ENCODE peak calls at places on chromosomes 4 and X, in six cellular contexts. One of them, this sample, is unnamed. For H3K4me1 and H3K27me3, the result is how much of the 10 kb centered on the place peaks cover.

GRCh38 chrX:107272431-107272921 is 66.1 kb downstream of the DNAAF6 start:
- DNase-seq in heart right ventricle: no peak
- DNase-seq in IMR-90: no peak
- DNase-seq in cardiac muscle cell: no peak
- DNase-seq in CD8-positive, alpha-beta memory T cell: no peak
- DNase-seq in pancreas: no peak
- DNase-seq in this sample: no peak

GRCh38 chr4:3041192-3042142 is 32.9 kb downstream of the HTT-AS start:
- DNase-seq in CD8-positive, alpha-beta memory T cell: peak
- DNase-seq in IMR-90: peak
- DNase-seq in heart right ventricle: peak
- DNase-seq in pancreas: no peak
- DNase-seq in cardiac muscle cell: peak
- DNase-seq in this sample: peak

GRCh38 chr4:80539190-80539589 is 203.7 kb downstream of the CFAP299 start:
- DNase-seq in IMR-90: no peak
- DNase-seq in CD8-positive, alpha-beta memory T cell: no peak
- DNase-seq in pancreas: no peak
- DNase-seq in cardiac muscle cell: no peak
- DNase-seq in heart right ventricle: no peak
- DNase-seq in this sample: no peak

GRCh38 chrX:129495941-129496340 is 27.3 kb downstream of the SMARCA1 start:
- DNase-seq in pancreas: no peak
- DNase-seq in heart right ventricle: no peak
- DNase-seq in CD8-positive, alpha-beta memory T cell: no peak
- DNase-seq in IMR-90: peak
- DNase-seq in cardiac muscle cell: no peak
- DNase-seq in this sample: no peak

GRCh38 chrX:115460565-115460888 is 100.4 kb upstream of the PLS3 start:
- DNase-seq in heart right ventricle: peak
- DNase-seq in IMR-90: peak
- DNase-seq in cardiac muscle cell: peak
- DNase-seq in CD8-positive, alpha-beta memory T cell: no peak
- DNase-seq in pancreas: no peak
- DNase-seq in this sample: no peak

GRCh38 chrX:153539979-153540358 is 22.5 kb downstream of the ATP2B3 start:
- DNase-seq in heart right ventricle: no peak
- DNase-seq in CD8-positive, alpha-beta memory T cell: no peak
- DNase-seq in pancreas: no peak
- DNase-seq in IMR-90: no peak
- DNase-seq in cardiac muscle cell: no peak
- DNase-seq in this sample: no peak

GRCh38 chrX:153681175-153681574 is 6.6 kb upstream of the SLC6A8 start:
- DNase-seq in CD8-positive, alpha-beta memory T cell: no peak
- DNase-seq in pancreas: no peak
- DNase-seq in heart right ventricle: no peak
- DNase-seq in cardiac muscle cell: no peak
- DNase-seq in IMR-90: no peak
- DNase-seq in this sample: peak

GRCh38 chrX:39813631-39814246 is 284.0 kb downstream of the BCOR start:
- DNase-seq in heart right ventricle: peak
- DNase-seq in pancreas: peak
- DNase-seq in IMR-90: peak
- DNase-seq in CD8-positive, alpha-beta memory T cell: no peak
- DNase-seq in cardiac muscle cell: peak
- DNase-seq in this sample: no peak

GRCh38 chr4:78288327-78288726 is 231.2 kb downstream of the FRAS1 start:
- DNase-seq in cardiac muscle cell: peak
- DNase-seq in heart right ventricle: no peak
- DNase-seq in CD8-positive, alpha-beta memory T cell: no peak
- DNase-seq in pancreas: no peak
- DNase-seq in IMR-90: no peak
- DNase-seq in this sample: no peak

GRCh38 chr4:150176559-150176958 is 98.3 kb downstream of the DCLK2 start:
- DNase-seq in cardiac muscle cell: peak
- DNase-seq in pancreas: no peak
- DNase-seq in CD8-positive, alpha-beta memory T cell: no peak
- DNase-seq in IMR-90: peak
- DNase-seq in heart right ventricle: peak
- DNase-seq in this sample: no peak

GRCh38 chr4:27973056-27973455 is 1112.4 kb downstream of the STIM2 start:
- DNase-seq in IMR-90: no peak
- DNase-seq in cardiac muscle cell: no peak
- DNase-seq in pancreas: no peak
- DNase-seq in CD8-positive, alpha-beta memory T cell: no peak
- DNase-seq in heart right ventricle: no peak
- DNase-seq in this sample: no peak

GRCh38 chr4:155608231-155608885 is 58.3 kb upstream of the GUCY1A1 start:
- DNase-seq in cardiac muscle cell: peak
- DNase-seq in IMR-90: peak
- DNase-seq in CD8-positive, alpha-beta memory T cell: no peak
- DNase-seq in heart right ventricle: peak
- DNase-seq in pancreas: no peak
- DNase-seq in this sample: no peak

GRCh38 chr4:184808719-184809062 is 17.1 kb downstream of the ACSL1 start:
- DNase-seq in CD8-positive, alpha-beta memory T cell: no peak
- DNase-seq in cardiac muscle cell: no peak
- DNase-seq in IMR-90: peak
- DNase-seq in heart right ventricle: no peak
- DNase-seq in pancreas: no peak
- DNase-seq in this sample: no peak

GRCh38 chr4:184806246-184806550 is 19.6 kb downstream of the ACSL1 start:
- DNase-seq in cardiac muscle cell: no peak
- DNase-seq in CD8-positive, alpha-beta memory T cell: no peak
- DNase-seq in pancreas: no peak
- DNase-seq in IMR-90: no peak
- DNase-seq in heart right ventricle: no peak
- DNase-seq in this sample: no peak

GRCh38 chr4:184806711-184807110 is 19.1 kb downstream of the ACSL1 start:
- DNase-seq in pancreas: no peak
- DNase-seq in CD8-positive, alpha-beta memory T cell: no peak
- DNase-seq in cardiac muscle cell: no peak
- DNase-seq in IMR-90: no peak
- DNase-seq in heart right ventricle: no peak
- DNase-seq in this sample: no peak

GRCh38 chr4:184807261-184807660 is 18.5 kb downstream of the ACSL1 start:
- DNase-seq in pancreas: no peak
- DNase-seq in IMR-90: no peak
- DNase-seq in cardiac muscle cell: no peak
- DNase-seq in CD8-positive, alpha-beta memory T cell: no peak
- DNase-seq in heart right ventricle: no peak
- DNase-seq in this sample: peak

DNA sequence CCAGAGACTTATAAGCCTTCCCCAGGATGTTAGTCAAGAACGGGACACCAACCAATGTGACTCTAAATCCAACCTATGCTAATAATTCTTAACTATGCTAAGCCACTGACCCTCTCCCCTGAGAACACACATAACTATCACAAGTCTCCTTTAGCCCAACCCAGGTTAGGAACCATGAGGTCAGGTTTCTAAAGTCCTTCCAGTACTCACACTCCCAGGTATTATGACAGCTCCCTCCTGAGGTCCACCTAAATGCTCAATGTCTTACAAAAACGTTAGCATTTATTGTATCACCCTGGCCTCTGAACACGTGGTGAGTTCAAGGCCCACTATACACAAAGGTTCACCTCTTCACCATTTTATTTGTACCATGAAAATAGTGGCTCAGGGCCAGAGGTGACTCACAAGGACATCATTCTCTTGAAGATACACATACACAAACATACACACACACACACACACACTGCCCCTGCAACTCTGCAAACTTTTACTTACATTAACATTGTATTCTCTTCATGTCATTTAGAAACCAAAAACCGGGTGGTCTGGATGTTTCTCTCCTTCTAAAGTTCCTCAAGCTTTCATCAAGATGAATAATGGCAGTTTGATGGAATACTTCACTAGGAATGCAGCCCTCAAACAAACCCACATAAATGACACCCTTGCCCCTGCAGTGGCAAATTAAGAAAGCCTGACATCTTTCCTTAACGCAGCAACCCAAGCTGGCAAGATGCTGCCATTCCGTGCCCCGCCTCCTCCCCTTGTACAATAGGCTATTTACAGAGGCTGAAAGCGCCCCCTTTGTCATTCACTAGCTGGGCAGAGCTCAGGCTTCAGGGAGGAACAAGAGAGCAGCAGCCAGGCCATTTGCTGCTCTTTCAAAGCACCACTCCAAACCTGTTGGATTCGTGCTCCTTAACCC is 17.7 kb downstream of the ACSL1 start:
- DNase-seq in CD8-positive, alpha-beta memory T cell: no peak
- DNase-seq in IMR-90: peak
- DNase-seq in heart right ventricle: peak
- DNase-seq in cardiac muscle cell: peak
- DNase-seq in pancreas: no peak
- DNase-seq in this sample: no peak
- H3K4me1 ChIP-seq in CD8-positive, alpha-beta memory T cell: under half
- H3K4me1 ChIP-seq in IMR-90: under half
- H3K4me1 ChIP-seq in heart right ventricle: under half
- H3K4me1 ChIP-seq in cardiac muscle cell: under half
- H3K4me1 ChIP-seq in pancreas: under half
- H3K4me1 ChIP-seq in this sample: under half

GRCh38 chr4:6194458-6195195 is 5.7 kb downstream of the JAKMIP1 start:
- DNase-seq in heart right ventricle: no peak
- DNase-seq in CD8-positive, alpha-beta memory T cell: no peak
- DNase-seq in cardiac muscle cell: no peak
- DNase-seq in IMR-90: no peak
- DNase-seq in pancreas: no peak
- DNase-seq in this sample: no peak

GRCh38 chr4:6195602-6196319 is 4.6 kb downstream of the JAKMIP1 start:
- DNase-seq in IMR-90: no peak
- DNase-seq in cardiac muscle cell: no peak
- DNase-seq in pancreas: no peak
- DNase-seq in CD8-positive, alpha-beta memory T cell: no peak
- DNase-seq in heart right ventricle: no peak
- DNase-seq in this sample: peak

GRCh38 chr4:6196871-6197270 is 3.5 kb downstream of the JAKMIP1 start:
- DNase-seq in IMR-90: no peak
- DNase-seq in heart right ventricle: no peak
- DNase-seq in pancreas: no peak
- DNase-seq in cardiac muscle cell: no peak
- DNase-seq in CD8-positive, alpha-beta memory T cell: no peak
- DNase-seq in this sample: peak

GRCh38 chr4:6197433-6198174 is 2.7 kb downstream of the JAKMIP1 start:
- DNase-seq in IMR-90: no peak
- DNase-seq in cardiac muscle cell: no peak
- DNase-seq in heart right ventricle: no peak
- DNase-seq in pancreas: no peak
- DNase-seq in CD8-positive, alpha-beta memory T cell: no peak
- DNase-seq in this sample: no peak

DNA sequence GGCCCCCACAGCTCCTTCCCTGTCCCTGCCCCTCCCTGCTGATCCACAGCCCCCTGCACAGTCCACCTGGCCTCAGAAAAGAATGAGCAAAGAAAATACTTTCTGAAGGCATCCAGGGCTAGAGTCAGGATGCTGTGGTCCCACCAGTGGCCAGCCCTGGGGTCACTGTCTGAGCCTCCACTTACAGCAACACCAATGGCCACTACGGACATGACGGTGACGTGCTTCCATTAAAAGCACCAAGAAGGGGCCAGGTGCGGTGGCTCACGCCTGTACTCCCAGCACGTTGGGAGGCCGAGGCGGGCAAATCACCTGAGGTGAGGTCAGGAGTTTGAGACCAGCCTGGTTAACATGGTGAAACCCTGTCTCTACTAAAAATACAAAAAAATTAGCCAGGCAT is 4.0 kb downstream of the JAKMIP1 start:
- DNase-seq in pancreas: no peak
- DNase-seq in cardiac muscle cell: no peak
- DNase-seq in CD8-positive, alpha-beta memory T cell: no peak
- DNase-seq in IMR-90: no peak
- DNase-seq in heart right ventricle: no peak
- DNase-seq in this sample: peak
- H3K27me3 ChIP-seq in pancreas: under half
- H3K27me3 ChIP-seq in cardiac muscle cell: under half
- H3K27me3 ChIP-seq in CD8-positive, alpha-beta memory T cell: under half
- H3K27me3 ChIP-seq in IMR-90: under half
- H3K27me3 ChIP-seq in heart right ventricle: half or more
- H3K27me3 ChIP-seq in this sample: under half

GRCh38 chr4:7823416-7823824 is 116.2 kb downstream of the AFAP1 start:
- DNase-seq in heart right ventricle: peak
- DNase-seq in IMR-90: no peak
- DNase-seq in cardiac muscle cell: peak
- DNase-seq in pancreas: no peak
- DNase-seq in CD8-positive, alpha-beta memory T cell: no peak
- DNase-seq in this sample: no peak

GRCh38 chr4:7820031-7820825 is 119.4 kb downstream of the AFAP1 start:
- DNase-seq in heart right ventricle: no peak
- DNase-seq in pancreas: no peak
- DNase-seq in IMR-90: no peak
- DNase-seq in CD8-positive, alpha-beta memory T cell: no peak
- DNase-seq in cardiac muscle cell: no peak
- DNase-seq in this sample: no peak

GRCh38 chr4:7821245-7822165 is 118.2 kb downstream of the AFAP1 start:
- DNase-seq in heart right ventricle: no peak
- DNase-seq in CD8-positive, alpha-beta memory T cell: no peak
- DNase-seq in IMR-90: no peak
- DNase-seq in pancreas: no peak
- DNase-seq in cardiac muscle cell: peak
- DNase-seq in this sample: no peak

GRCh38 chr4:7824218-7824617 is 115.4 kb downstream of the AFAP1 start:
- DNase-seq in IMR-90: peak
- DNase-seq in CD8-positive, alpha-beta memory T cell: no peak
- DNase-seq in cardiac muscle cell: peak
- DNase-seq in pancreas: no peak
- DNase-seq in heart right ventricle: no peak
- DNase-seq in this sample: no peak

GRCh38 chr4:7822858-7823257 is 116.8 kb downstream of the AFAP1 start:
- DNase-seq in IMR-90: no peak
- DNase-seq in heart right ventricle: peak
- DNase-seq in pancreas: no peak
- DNase-seq in CD8-positive, alpha-beta memory T cell: no peak
- DNase-seq in cardiac muscle cell: no peak
- DNase-seq in this sample: no peak
- H3K4me1 ChIP-seq in IMR-90: under half
- H3K4me1 ChIP-seq in heart right ventricle: under half
- H3K4me1 ChIP-seq in pancreas: under half
- H3K4me1 ChIP-seq in CD8-positive, alpha-beta memory T cell: under half
- H3K4me1 ChIP-seq in cardiac muscle cell: under half
- H3K4me1 ChIP-seq in this sample: under half

GRCh38 chr4:108171541-108172230 is 3.0 kb upstream of the LEF1 start:
- DNase-seq in CD8-positive, alpha-beta memory T cell: no peak
- DNase-seq in pancreas: peak
- DNase-seq in heart right ventricle: no peak
- DNase-seq in cardiac muscle cell: no peak
- DNase-seq in IMR-90: no peak
- DNase-seq in this sample: no peak

GRCh38 chr4:108173599-108174057 is 4.9 kb upstream of the LEF1 start:
- DNase-seq in pancreas: no peak
- DNase-seq in IMR-90: no peak
- DNase-seq in heart right ventricle: no peak
- DNase-seq in CD8-positive, alpha-beta memory T cell: no peak
- DNase-seq in cardiac muscle cell: no peak
- DNase-seq in this sample: no peak

GRCh38 chr4:108172780-108173598 is 4.3 kb upstream of the LEF1 start:
- DNase-seq in heart right ventricle: peak
- DNase-seq in pancreas: peak
- DNase-seq in cardiac muscle cell: peak
- DNase-seq in IMR-90: no peak
- DNase-seq in CD8-positive, alpha-beta memory T cell: peak
- DNase-seq in this sample: peak

GRCh38 chr4:108170729-108171540 is 2.2 kb upstream of the LEF1 start:
- DNase-seq in heart right ventricle: no peak
- DNase-seq in pancreas: no peak
- DNase-seq in CD8-positive, alpha-beta memory T cell: no peak
- DNase-seq in IMR-90: no peak
- DNase-seq in cardiac muscle cell: no peak
- DNase-seq in this sample: no peak

GRCh38 chr4:108172231-108172779 is 3.6 kb upstream of the LEF1 start:
- DNase-seq in cardiac muscle cell: peak
- DNase-seq in pancreas: no peak
- DNase-seq in CD8-positive, alpha-beta memory T cell: no peak
- DNase-seq in IMR-90: no peak
- DNase-seq in heart right ventricle: peak
- DNase-seq in this sample: peak
- H3K27me3 ChIP-seq in cardiac muscle cell: under half
- H3K27me3 ChIP-seq in pancreas: under half
- H3K27me3 ChIP-seq in CD8-positive, alpha-beta memory T cell: under half
- H3K27me3 ChIP-seq in IMR-90: half or more
- H3K27me3 ChIP-seq in heart right ventricle: half or more
- H3K27me3 ChIP-seq in this sample: under half

This sample was measured in Peyer's patch.